ENCODE peak calls at places on chromosomes 2 and 18, in seven cellular contexts. L is AG04450, C is OCI-LY7, E is GM12878, Q is WTC11, N is K562, B is tibial artery. X is an unnamed sample.

GRCh38 chr2:218893349-218894167 is 12.9 kb downstream of the WNT10A start:
- DNase-seq in B (no peak), N (no peak), C (no peak), L (no peak), Q (no peak), E (no peak), X (no peak)

GRCh38 chr2:15861172-15861822 is 79.1 kb upstream of the MYCN start:
- DNase-seq in E (no peak), B (no peak), L (no peak), C (no peak), Q (no peak), N (no peak), X (no peak)

GRCh38 chr18:62784338-62784965 is 69.1 kb downstream of the PHLPP1 start:
- DNase-seq in L (no peak), E (no peak), N (no peak), Q (no peak), C (no peak), B (no peak), X (no peak)

GRCh38 chr2:26969089-26969844 is 1.2 kb upstream of the MAPRE3 start:
- DNase-seq in E (no peak), L (no peak), N (no peak), B (no peak), C (no peak), Q (no peak), X (no peak)

GRCh38 chr2:2850891-2851290 is 519.8 kb upstream of the MYT1L start:
- DNase-seq in B (no peak), Q (no peak), E (no peak), N (no peak), L (no peak), C (no peak), X (no peak)

GRCh38 chr2:31324000-31324633 is 90.2 kb downstream of the EHD3 start:
- DNase-seq in E (peak), C (no peak), Q (no peak), N (no peak), B (no peak), L (no peak), X (no peak)

GRCh38 chr2:10911291-10912075 is at the start of gene KCNF1:
- DNase-seq in Q (peak), L (no peak), N (no peak), E (no peak), C (no peak), B (no peak), X (no peak)

GRCh38 chr18:4640349-4641012 is 185.4 kb upstream of the DLGAP1 start:
- DNase-seq in L (no peak), C (peak), Q (no peak), E (peak), N (no peak), B (no peak), X (no peak)

GRCh38 chr2:180359522-180360282 is 352.6 kb upstream of the CWC22 start:
- DNase-seq in E (peak), Q (no peak), C (peak), N (no peak), B (no peak), L (no peak), X (no peak)
- TF ChIP-seq CTCF in E (no peak), Q (no peak), C (peak), N (no peak), B (no peak), L (no peak), X (no peak)

GRCh38 chr2:188983427-188984101 is 9.4 kb downstream of the COL3A1 start:
- DNase-seq in Q (no peak), C (peak), E (no peak), N (no peak), B (no peak), L (no peak), X (no peak)
- TF ChIP-seq CTCF in Q (peak), C (peak), E (peak), N (no peak), B (peak), L (peak), X (no peak)

DNA sequence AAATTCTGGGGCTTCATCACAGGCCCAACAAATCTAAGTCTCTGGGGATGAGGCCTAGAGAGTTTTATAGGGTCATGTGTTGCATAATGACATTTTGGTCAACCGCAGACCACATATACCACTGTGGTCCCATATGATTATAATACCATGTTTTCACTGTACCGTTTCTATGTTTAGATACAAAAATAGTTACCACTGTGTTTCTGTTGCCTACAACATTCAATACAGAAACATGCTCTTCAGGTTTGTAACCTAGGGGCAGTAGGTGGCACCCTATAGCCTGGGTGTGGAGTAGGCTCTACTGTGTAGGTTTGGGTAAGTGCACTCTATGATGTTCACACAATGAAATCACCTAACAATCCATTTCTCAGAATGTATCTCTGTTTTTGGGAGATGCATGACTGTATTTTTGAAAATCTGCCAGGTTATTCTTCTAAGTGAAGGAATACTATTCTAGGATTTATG is 485.2 kb downstream of the PTPRM start:
- DNase-seq in Q (no peak), N (no peak), C (no peak), L (no peak), E (no peak), B (no peak), X (no peak)
- TF ChIP-seq CTCF in Q (no peak), N (no peak), C (peak), L (no peak), E (peak), B (no peak), X (no peak)

DNA sequence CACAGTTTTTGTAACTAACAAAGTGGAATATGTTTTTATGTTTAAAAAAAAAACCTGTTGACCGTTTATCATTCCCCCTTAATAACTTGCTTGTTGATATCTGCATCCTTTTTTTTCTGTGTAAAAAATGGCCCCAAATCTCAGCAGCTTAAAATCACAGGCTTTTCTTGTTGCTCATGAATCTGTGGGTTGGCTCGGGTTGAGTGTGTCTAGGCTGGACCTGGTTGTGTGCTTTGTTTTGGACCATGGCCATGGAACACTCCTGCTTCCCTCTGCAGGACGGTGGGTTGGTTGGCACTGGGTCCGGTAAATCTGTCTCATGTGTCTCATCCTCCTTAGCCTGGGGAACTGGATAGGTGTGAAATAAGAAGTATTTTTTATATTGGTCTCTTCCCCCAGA is 139.0 kb upstream of the LINC00305 start:
- DNase-seq in E (no peak), N (no peak), B (no peak), L (no peak), C (no peak), Q (no peak), X (no peak)
- TF ChIP-seq CTCF in E (no peak), N (no peak), B (no peak), L (no peak), C (no peak), Q (no peak), X (no peak)

X was measured in omental fat pad.